ENCODE peak calls at places on chromosomes 5 and 9, in six cellular contexts. B, F, T, R, Z and D are unnamed samples.

GRCh38 chr5:66793049-66793448 is 196.9 kb downstream of the MAST4 start:
- DNase-seq in T (no peak), R (no peak), B (no peak), Z (no peak), F (no peak), D (no peak)

GRCh38 chr9:116318463-116319271 is 165.1 kb downstream of the PAPPA start:
- DNase-seq in T (no peak), B (no peak), F (no peak), Z (no peak), R (no peak), D (no peak)

GRCh38 chr5:3118321-3118720 is 366.8 kb upstream of the IRX2 start:
- DNase-seq in B (no peak), R (no peak), Z (no peak), T (no peak), F (no peak), D (no peak)

GRCh38 chr5:97062046-97062445 is 80.4 kb downstream of the LIX1 start:
- DNase-seq in R (no peak), Z (peak; percentile 17), F (no peak), T (no peak), B (no peak), D (no peak)

GRCh38 chr9:110744753-110745522 is 76.3 kb downstream of the MUSK start:
- DNase-seq in Z (no peak), B (no peak), F (no peak), R (no peak), T (no peak), D (peak; percentile 96)

GRCh38 chr9:37740128-37740527 is 13.5 kb upstream of the TRMT10B start:
- DNase-seq in Z (no peak), B (no peak), F (no peak), R (no peak), T (no peak), D (no peak)

GRCh38 chr9:121592265-121592664 is 59.2 kb upstream of the DAB2IP start:
- DNase-seq in Z (no peak), T (no peak), B (no peak), F (no peak), R (no peak), D (no peak)

GRCh38 chr5:10902145-10902544 is 141.1 kb upstream of the DAP start:
- DNase-seq in F (no peak), R (no peak), B (no peak), Z (no peak), T (no peak), D (no peak)

GRCh38 chr5:134463991-134464760 is 52.5 kb upstream of the CDKN2AIPNL start:
- DNase-seq in Z (no peak), F (no peak), T (no peak), B (no peak), R (no peak), D (no peak)

GRCh38 chr9:70121818-70122436 is 78.3 kb downstream of the MAMDC2 start:
- DNase-seq in T (no peak), R (no peak), F (no peak), Z (no peak), B (no peak), D (no peak)

GRCh38 chr9:69314547-69314946 is 10.5 kb upstream of the ENTREP1 start:
- DNase-seq in Z (no peak), R (no peak), T (no peak), F (no peak), B (no peak), D (no peak)

GRCh38 chr5:98187945-98188344 is 585.5 kb upstream of the RGMB start:
- DNase-seq in T (no peak), B (no peak), Z (no peak), F (no peak), R (no peak), D (no peak)

GRCh38 chr5:91110709-91111108 is 272.4 kb downstream of the ARRDC3 start:
- DNase-seq in B (no peak), Z (no peak), F (no peak), R (no peak), T (no peak), D (no peak)

GRCh38 chr5:26894719-26895263 is 143.6 kb downstream of the CDH9 start:
- DNase-seq in F (no peak), Z (no peak), B (no peak), T (no peak), R (no peak), D (no peak)

GRCh38 chr9:128683340-128684064 is 5.5 kb upstream of the SET start:
- DNase-seq in Z (no peak), R (no peak), T (no peak), B (peak; percentile 92), F (no peak), D (no peak)

GRCh38 chr5:174511711-174512253 is 212.6 kb upstream of the MSX2 start:
- DNase-seq in Z (no peak), F (no peak), R (no peak), T (peak; percentile 19), B (no peak), D (no peak)

GRCh38 chr9:27572918-27573698 is at the start of gene C9orf72:
- DNase-seq in T (peak; percentile 27), R (peak; percentile 70), B (no peak), F (no peak), Z (peak; percentile 94), D (no peak)

GRCh38 chr5:128669803-128670202 is 131.8 kb upstream of the FBN2 start:
- DNase-seq in B (no peak), T (no peak), Z (no peak), R (no peak), F (no peak), D (no peak)

GRCh38 chr5:39501403-39501802 is 76.6 kb upstream of the DAB2 start:
- DNase-seq in Z (no peak), F (no peak), R (no peak), B (no peak), T (no peak), D (no peak)

GRCh38 chr5:170120576-170120975 is 14.9 kb downstream of the FOXI1 start:
- DNase-seq in F (no peak), B (no peak), R (no peak), Z (no peak), T (no peak), D (no peak)

GRCh38 chr9:34185778-34186551 is 7.1 kb downstream of the UBAP1 start:
- DNase-seq in T (no peak), B (no peak), R (no peak), Z (no peak), F (peak; percentile 51), D (peak; percentile 68)
- TF ChIP-seq YY1 in T (no peak), B (no peak), R (no peak), Z (no peak), F (no peak), D (no peak)

GRCh38 chr9:133147412-133148271 is 16.1 kb downstream of the GBGT1 start:
- DNase-seq in Z (peak; percentile 79), T (peak; percentile 70), F (no peak), B (peak; percentile 58), R (peak; percentile 65), D (peak; percentile 57)
- TF ChIP-seq YY1 in Z (no peak), T (no peak), F (peak; percentile 55), B (peak; percentile 39), R (no peak), D (peak; percentile 32)

GRCh38 chr5:179875741-179876667 is 17.4 kb upstream of the MRNIP start:
- DNase-seq in Z (no peak), T (no peak), B (no peak), R (no peak), F (no peak), D (no peak)
- TF ChIP-seq YY1 in Z (no peak), T (no peak), B (no peak), R (no peak), F (no peak), D (no peak)

GRCh38 chr5:139273572-139274264 is 19.8 kb upstream of the MATR3 start:
- DNase-seq in F (peak; percentile 61), R (peak; percentile 98), T (peak; percentile 82), B (peak; percentile 82), Z (peak; percentile 97), D (peak; percentile 74)
- TF ChIP-seq YY1 in F (peak; percentile 65), R (peak; percentile 83), T (peak; percentile 70), B (peak; percentile 56), Z (no peak), D (peak; percentile 58)

DNA sequence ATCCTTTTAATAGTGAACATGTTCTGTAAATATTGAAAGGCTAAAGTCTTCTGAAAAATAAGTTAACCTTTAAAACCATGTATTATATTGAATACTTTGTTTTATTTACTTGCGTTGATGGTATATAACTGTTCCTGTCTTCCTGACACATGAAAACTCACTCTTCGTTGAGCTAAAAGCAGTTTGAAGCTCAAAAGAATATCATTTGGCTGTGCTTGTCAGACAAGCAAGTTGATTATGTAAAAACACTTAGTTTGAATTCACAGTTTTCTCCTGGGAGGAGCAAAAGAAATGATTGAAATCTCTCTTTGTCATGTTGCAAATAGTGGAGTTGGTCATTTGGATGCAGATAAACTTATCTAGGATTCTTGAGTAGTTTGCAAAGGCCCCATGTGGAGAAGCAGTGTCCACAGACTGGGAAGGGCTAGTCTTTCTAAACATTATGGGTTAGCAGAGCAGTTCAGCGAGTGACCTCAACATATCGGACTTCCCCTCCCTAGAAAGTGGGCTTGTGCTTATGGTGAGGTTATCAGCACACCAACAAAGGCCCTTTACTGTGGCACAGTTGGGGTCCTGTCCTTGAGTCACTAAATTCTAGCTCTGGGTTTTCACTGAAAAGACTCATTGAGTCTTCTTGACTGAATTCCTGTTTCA is 290.4 kb downstream of the CSNK1G3 start:
- DNase-seq in T (no peak), Z (no peak), F (no peak), R (no peak), B (peak; percentile 58), D (no peak)
- TF ChIP-seq YY1 in T (no peak), Z (no peak), F (no peak), R (no peak), B (no peak), D (no peak)